ENCODE peak calls at places on chromosome 6, in five cellular contexts. W, V, X, P and Q are unnamed samples.

GRCh38 chr6:158290040-158290439 is 22.2 kb upstream of the TULP4 start:
- DNase-seq in V (no peak), W (no peak), X (no peak), P (no peak), Q (no peak)

GRCh38 chr6:21504790-21505189 is 88.8 kb upstream of the SOX4 start:
- DNase-seq in V (no peak), P (no peak), W (no peak), X (no peak), Q (no peak)

GRCh38 chr6:158413814-158414563 is 101.7 kb downstream of the TULP4 start:
- DNase-seq in W (no peak), X (no peak), P (no peak), V (no peak), Q (no peak)

GRCh38 chr6:79446006-79446405 is 91.2 kb downstream of the LCA5 start:
- DNase-seq in X (no peak), P (no peak), V (no peak), W (no peak), Q (no peak)

GRCh38 chr6:15793288-15793687 is 130.5 kb upstream of the DTNBP1 start:
- DNase-seq in P (no peak), W (no peak), V (no peak), X (no peak), Q (no peak)

GRCh38 chr6:22690446-22690845 is 121.1 kb downstream of the HDGFL1 start:
- DNase-seq in P (no peak), X (no peak), W (no peak), V (no peak), Q (no peak)

GRCh38 chr6:8558953-8559352 is 123.6 kb upstream of the SLC35B3 start:
- DNase-seq in X (no peak), P (no peak), W (no peak), V (no peak), Q (no peak)

GRCh38 chr6:10276888-10277287 is 138.0 kb downstream of the TFAP2A start:
- DNase-seq in P (no peak), V (no peak), W (peak; percentile 42), X (no peak), Q (no peak)

GRCh38 chr6:47376930-47377329 is 67.2 kb upstream of the TNFRSF21 start:
- DNase-seq in W (peak; percentile 86), P (no peak), V (no peak), X (no peak), Q (no peak)

GRCh38 chr6:150672792-150673191 is 73.1 kb downstream of the PLEKHG1 start:
- DNase-seq in W (no peak), X (no peak), P (no peak), V (no peak), Q (no peak)

GRCh38 chr6:134161036-134161435 is 108.6 kb upstream of the SLC2A12 start:
- DNase-seq in W (no peak), X (no peak), V (no peak), P (no peak), Q (no peak)

GRCh38 chr6:89954721-89955148 is 60.5 kb downstream of the GJA10 start:
- DNase-seq in V (peak; percentile 36), P (no peak), W (no peak), X (no peak), Q (no peak)

GRCh38 chr6:34851361-34851760 is 36.5 kb downstream of the TAF11 start:
- DNase-seq in X (no peak), V (no peak), W (no peak), P (no peak), Q (no peak)

GRCh38 chr6:14711056-14711703 is 534.7 kb upstream of the JARID2 start:
- DNase-seq in X (peak; percentile 10), P (no peak), W (peak; percentile 74), V (peak; percentile 27), Q (no peak)

GRCh38 chr6:81304486-81304885 is 448.0 kb downstream of the TENT5A start:
- DNase-seq in V (no peak), W (no peak), P (no peak), X (no peak), Q (no peak)

GRCh38 chr6:113397229-113397628 is 459.9 kb upstream of the MARCKS start:
- DNase-seq in W (no peak), P (no peak), V (no peak), X (no peak), Q (no peak)

GRCh38 chr6:26126394-26127221 is 39.4 kb downstream of the HFE start:
- DNase-seq in W (peak; percentile 36), X (no peak), V (no peak), P (no peak), Q (no peak)